ENCODE peak calls at places on chromosomes 16 and 17, in seven cellular contexts. G is naive thymus-derived CD4-positive, alpha-beta T cell; U is right cardiac atrium; Q is kidney; B is AG04450; X is tibial nerve; K is CD8-positive, alpha-beta T cell. C is an unnamed sample.

GRCh38 chr17:34443832-34444469 is 80.9 kb upstream of the CCL1 start:
- DNase-seq in G (no peak), U (no peak), Q (no peak), B (no peak), X (no peak), K (no peak), C (no peak)

GRCh38 chr17:72163474-72163873 is 42.7 kb downstream of the SOX9 start:
- DNase-seq in G (no peak), U (no peak), Q (no peak), B (no peak), X (no peak), K (no peak), C (no peak)

GRCh38 chr16:75266738-75267630 is 15.6 kb upstream of the BCAR1 start:
- DNase-seq in G (no peak), U (no peak), Q (no peak), B (no peak), X (no peak), K (no peak), C (peak)

GRCh38 chr17:46851029-46851741 is at the start of gene WNT9B:
- DNase-seq in G (no peak), U (peak), Q (peak), B (no peak), X (no peak), K (no peak), C (no peak)

GRCh38 chr16:27740496-27741201 is 190.7 kb downstream of the KATNIP start:
- DNase-seq in G (no peak), U (no peak), Q (no peak), B (no peak), X (no peak), K (no peak), C (no peak)

GRCh38 chr17:8753976-8754440 is 4.3 kb downstream of the SPDYE4 start:
- DNase-seq in G (no peak), U (no peak), Q (no peak), B (no peak), X (no peak), K (no peak), C (no peak)

GRCh38 chr17:21176996-21177395 is 37.0 kb downstream of the TMEM11 start:
- DNase-seq in G (no peak), U (no peak), Q (no peak), B (no peak), X (no peak), K (no peak), C (no peak)

GRCh38 chr17:4389079-4389478 is 22.6 kb upstream of the UBE2G1 start:
- DNase-seq in G (no peak), U (no peak), Q (no peak), B (no peak), X (no peak), K (no peak), C (no peak)

GRCh38 chr17:12928736-12929135 is 89.1 kb downstream of the ELAC2 start:
- DNase-seq in G (no peak), U (no peak), Q (no peak), B (no peak), X (no peak), K (no peak), C (no peak)

GRCh38 chr16:25135239-25135878 is 23.8 kb downstream of the LCMT1 start:
- DNase-seq in G (no peak), U (no peak), Q (no peak), B (peak), X (no peak), K (no peak), C (no peak)

DNA sequence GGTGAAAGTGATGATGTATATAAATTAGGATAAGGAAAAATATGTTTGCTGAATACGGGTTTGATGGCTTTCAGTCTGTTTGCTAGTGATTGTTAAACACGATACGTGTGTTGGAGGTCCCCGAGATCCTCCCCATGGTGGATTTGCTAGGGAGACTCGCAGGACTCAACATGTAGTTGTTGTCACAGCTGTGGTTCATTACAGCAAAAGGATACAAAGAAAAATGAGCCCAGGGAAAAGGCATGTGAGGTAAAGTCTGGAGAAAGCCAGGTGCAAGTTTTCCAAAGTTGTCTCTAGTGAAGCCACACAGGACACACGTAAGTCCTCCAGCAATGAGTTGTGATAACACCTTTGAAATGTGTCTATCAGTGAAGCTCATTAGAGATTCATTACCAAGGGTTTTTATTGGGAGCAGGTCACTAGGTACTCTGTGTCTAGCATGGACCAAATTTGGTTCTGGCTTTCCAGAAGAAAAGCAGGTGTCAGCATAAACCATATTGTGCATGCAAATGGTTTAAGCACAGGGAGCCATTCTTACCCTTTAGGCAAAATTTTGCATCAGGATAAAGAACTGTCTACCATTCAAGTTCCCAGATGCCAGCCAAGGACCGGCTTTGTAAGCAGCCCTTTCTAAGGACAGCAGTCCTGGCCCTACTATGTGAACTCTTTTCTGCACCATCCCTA is 215.2 kb upstream of the WSCD1 start:
- DNase-seq in G (no peak), U (no peak), Q (no peak), B (no peak), X (no peak), K (no peak), C (no peak)
- H3K27ac ChIP-seq in G (no peak), U (no peak), Q (no peak), B (no peak), X (no peak), K (no peak), C (no peak)

GRCh38 chr17:70271200-70271599 is 101.9 kb downstream of the KCNJ2 start:
- DNase-seq in G (no peak), U (no peak), Q (no peak), B (no peak), X (no peak), K (no peak), C (no peak)
- H3K27ac ChIP-seq in G (no peak), U (no peak), Q (no peak), B (no peak), X (no peak), K (no peak), C (no peak)

GRCh38 chr16:87388818-87389134 is 3.4 kb upstream of the MAP1LC3B start:
- DNase-seq in G (no peak), U (no peak), Q (no peak), B (no peak), X (no peak), K (no peak), C (no peak)
- H3K27ac ChIP-seq in G (peak), U (no peak), Q (peak), B (peak), X (peak), K (peak), C (peak)

GRCh38 chr17:65559802-65560627 is 1.4 kb downstream of the AXIN2 start:
- DNase-seq in G (peak), U (peak), Q (peak), B (no peak), X (no peak), K (peak), C (no peak)
- H3K27ac ChIP-seq in G (no peak), U (peak), Q (no peak), B (no peak), X (peak), K (peak), C (no peak)

DNA sequence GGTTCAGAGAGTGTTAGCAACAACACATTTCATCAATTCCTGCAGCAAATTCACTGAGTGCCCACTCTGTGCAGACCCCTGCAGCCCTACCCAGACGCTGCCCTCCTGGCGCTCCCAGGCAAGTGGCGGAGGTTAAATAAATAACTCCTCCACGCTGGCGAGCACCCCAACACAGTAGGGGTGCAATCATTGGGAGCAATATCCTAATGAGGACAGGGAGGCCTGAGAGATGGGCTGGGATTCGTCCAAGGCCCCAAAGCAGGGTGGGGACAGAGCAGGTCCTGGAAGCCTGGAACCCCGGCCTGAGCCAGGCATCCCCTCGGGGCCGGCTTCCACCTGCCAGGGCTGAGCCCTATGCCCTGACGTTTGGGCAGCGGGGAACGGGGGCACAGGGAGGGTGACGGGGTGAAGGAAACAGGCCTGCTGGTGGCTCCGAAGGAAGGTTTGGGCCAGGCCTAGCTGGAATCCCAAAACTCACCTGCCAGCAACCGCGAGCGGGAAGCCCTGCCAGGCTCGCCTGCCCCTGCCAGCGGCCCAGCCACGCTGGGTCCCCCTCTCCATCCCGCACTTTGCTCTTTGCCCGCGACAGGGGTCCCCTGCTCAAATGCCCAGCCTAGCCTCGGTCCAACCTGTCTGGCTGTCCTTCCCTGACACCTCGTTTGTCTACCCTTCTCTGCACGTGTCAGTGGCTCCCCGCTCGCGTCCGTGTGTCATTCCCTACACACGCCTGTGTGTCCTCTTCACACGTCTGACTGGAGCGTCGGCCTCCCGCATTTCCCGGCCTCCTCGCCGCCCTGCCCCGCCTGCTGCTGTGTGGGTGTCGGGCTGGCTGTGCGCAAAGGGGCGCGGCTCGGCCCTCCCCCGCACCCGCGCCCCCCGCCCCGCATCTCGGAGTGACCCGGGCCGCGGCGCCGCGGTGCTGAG is 721 bp upstream of the BEAN1 start:
- DNase-seq in G (no peak), U (peak), Q (no peak), B (no peak), X (no peak), K (no peak), C (peak)
- H3K27ac ChIP-seq in G (no peak), U (no peak), Q (no peak), B (no peak), X (no peak), K (no peak), C (no peak)

GRCh38 chr16:66489385-66489784 is 60.5 kb downstream of the TK2 start:
- DNase-seq in G (no peak), U (no peak), Q (no peak), B (no peak), X (no peak), K (no peak), C (no peak)

GRCh38 chr16:66486199-66486772 is 59.2 kb downstream of the BEAN1 start:
- DNase-seq in G (no peak), U (no peak), Q (no peak), B (no peak), X (no peak), K (no peak), C (no peak)

GRCh38 chr16:66486773-66487579 is 59.9 kb downstream of the BEAN1 start:
- DNase-seq in G (no peak), U (peak), Q (peak), B (peak), X (no peak), K (no peak), C (no peak)

GRCh38 chr16:66489818-66490217 is 60.1 kb downstream of the TK2 start:
- DNase-seq in G (no peak), U (no peak), Q (no peak), B (no peak), X (no peak), K (no peak), C (no peak)

DNA sequence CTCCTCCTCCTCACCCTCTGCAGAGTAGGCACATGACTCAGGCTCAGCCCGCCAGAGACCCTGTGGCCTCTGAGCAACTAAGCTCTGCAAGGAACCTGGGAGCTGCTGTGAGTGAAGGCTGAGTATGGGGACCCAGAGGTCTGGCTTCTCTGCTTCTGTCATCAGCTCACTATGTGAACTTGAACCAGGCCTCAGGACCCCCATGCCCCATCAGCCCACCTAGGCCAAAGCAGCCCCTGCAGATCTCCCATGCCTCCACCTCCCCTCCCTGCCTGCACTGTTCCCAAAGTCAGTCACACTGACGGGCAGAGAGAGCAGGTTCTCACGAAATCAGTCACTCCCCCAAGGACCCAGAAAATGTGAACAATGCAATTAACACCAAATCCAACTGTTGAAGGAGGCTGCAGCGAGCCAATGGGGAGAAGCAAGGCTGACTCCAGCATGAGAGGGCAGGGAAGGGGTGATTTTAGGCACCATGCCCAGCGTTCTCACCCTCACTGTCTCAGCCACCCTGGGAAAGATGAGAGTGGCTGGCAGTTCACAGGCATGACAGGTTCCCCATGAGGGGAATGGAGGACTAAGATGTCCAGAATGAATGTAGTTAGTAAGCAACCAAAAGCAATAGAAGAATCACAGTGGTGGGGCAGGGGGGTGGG is 60.6 kb downstream of the BEAN1 start:
- DNase-seq in G (no peak), U (no peak), Q (no peak), B (no peak), X (no peak), K (no peak), C (no peak)
- H3K27ac ChIP-seq in G (no peak), U (no peak), Q (no peak), B (no peak), X (no peak), K (no peak), C (peak)

GRCh38 chr16:2096853-2097620 is 38.7 kb downstream of the PKD1 start:
- DNase-seq in G (no peak), U (no peak), Q (peak), B (no peak), X (no peak), K (no peak), C (no peak)
- H3K27ac ChIP-seq in G (no peak), U (no peak), Q (no peak), B (peak), X (no peak), K (no peak), C (no peak)

GRCh38 chr16:19108409-19109287 is 5.1 kb upstream of the ITPRIPL2 start:
- DNase-seq in G (no peak), U (no peak), Q (no peak), B (no peak), X (no peak), K (no peak), C (no peak)
- H3K27ac ChIP-seq in G (no peak), U (no peak), Q (no peak), B (no peak), X (no peak), K (no peak), C (peak)

GRCh38 chr17:50258647-50259483 is 15.4 kb upstream of the TMEM92 start:
- DNase-seq in G (no peak), U (no peak), Q (peak), B (no peak), X (no peak), K (no peak), C (peak)
- H3K27ac ChIP-seq in G (no peak), U (no peak), Q (no peak), B (peak), X (no peak), K (no peak), C (no peak)

GRCh38 chr16:68698091-68698490 is 39.0 kb upstream of the CDH1 start:
- DNase-seq in G (no peak), U (no peak), Q (no peak), B (no peak), X (no peak), K (no peak), C (no peak)
- H3K27ac ChIP-seq in G (no peak), U (no peak), Q (no peak), B (no peak), X (no peak), K (no peak), C (peak)

C was measured in RWPE2.